ENCODE peak calls at places on chromosomes 16 and 17, in seven cellular contexts. B is PC-3, O is ovary, S is AG04450, R is brain microvascular endothelial cell, Z is uterus, U is endothelial cell of umbilical vein. A is an unnamed sample.

GRCh38 chr17:72516772-72517399 is 396.1 kb downstream of the SOX9 start:
- DNase-seq in B (no peak), O (peak; percentile 23), S (no peak), R (no peak), Z (no peak), U (no peak), A (peak; percentile 37)

GRCh38 chr17:76974721-76975120 is 106.5 kb downstream of the MGAT5B start:
- DNase-seq in B (no peak), O (no peak), S (no peak), R (no peak), Z (no peak), U (no peak), A (no peak)

GRCh38 chr17:43517615-43518386 is 28.3 kb downstream of the ETV4 start:
- DNase-seq in B (peak; percentile 64), O (no peak), S (no peak), R (peak; percentile 76), Z (no peak), U (peak; percentile 72), A (no peak)

GRCh38 chr17:47604268-47604927 is 45.3 kb upstream of the KPNB1 start:
- DNase-seq in B (no peak), O (no peak), S (peak; percentile 41), R (peak; percentile 49), Z (no peak), U (peak; percentile 30), A (no peak)

GRCh38 chr17:7023576-7024401 is 939 bp downstream of the BCL6B start:
- DNase-seq in B (peak; percentile 42), O (peak; percentile 88), S (no peak), R (peak; percentile 81), Z (peak; percentile 89), U (peak; percentile 100), A (peak; percentile 69)

GRCh38 chr17:46818319-46818928 is at the start of gene WNT3:
- DNase-seq in B (no peak), O (no peak), S (no peak), R (no peak), Z (no peak), U (no peak), A (no peak)

GRCh38 chr17:67994827-67995567 is 1.3 kb downstream of the C17orf58 start:
- DNase-seq in B (peak; percentile 92), O (no peak), S (no peak), R (peak; percentile 82), Z (peak; percentile 34), U (peak; percentile 98), A (no peak)

GRCh38 chr16:27222499-27223225 is 19.3 kb downstream of the KDM8 start:
- DNase-seq in B (peak; percentile 26), O (no peak), S (no peak), R (no peak), Z (peak; percentile 63), U (no peak), A (no peak)

GRCh38 chr17:59439711-59440110 is 108.3 kb downstream of the YPEL2 start:
- DNase-seq in B (no peak), O (no peak), S (no peak), R (no peak), Z (no peak), U (peak; percentile 68), A (no peak)

GRCh38 chr16:57892447-57893096 is 78.4 kb downstream of the CNGB1 start:
- DNase-seq in B (no peak), O (no peak), S (no peak), R (peak; percentile 62), Z (no peak), U (no peak), A (no peak)

GRCh38 chr17:18187816-18188761 is 4.5 kb downstream of the ALKBH5 start:
- DNase-seq in B (peak; percentile 35), O (no peak), S (no peak), R (no peak), Z (no peak), U (peak; percentile 61), A (no peak)

GRCh38 chr16:19210175-19210924 is 42.3 kb downstream of the SYT17 start:
- DNase-seq in B (peak; percentile 68), O (no peak), S (peak; percentile 20), R (no peak), Z (no peak), U (no peak), A (no peak)

GRCh38 chr17:1673041-1673790 is 11.5 kb downstream of the PRPF8 start:
- DNase-seq in B (no peak), O (no peak), S (no peak), R (no peak), Z (no peak), U (no peak), A (no peak)

GRCh38 chr17:8117980-8118768 is at the start of gene ALOXE3:
- DNase-seq in B (peak; percentile 90), O (peak; percentile 56), S (no peak), R (peak; percentile 59), Z (peak; percentile 71), U (peak; percentile 40), A (no peak)

GRCh38 chr17:5097101-5097834 is 14.4 kb downstream of the ZNF232 start:
- DNase-seq in B (no peak), O (peak; percentile 73), S (no peak), R (no peak), Z (peak; percentile 41), U (no peak), A (no peak)

GRCh38 chr17:19644493-19645210 is 3.9 kb upstream of the ALDH3A2 start:
- DNase-seq in B (peak; percentile 48), O (no peak), S (no peak), R (no peak), Z (no peak), U (no peak), A (no peak)

GRCh38 chr17:19647697-19648474 is 665 bp upstream of the ALDH3A2 start:
- DNase-seq in B (peak; percentile 58), O (peak; percentile 74), S (no peak), R (peak; percentile 57), Z (peak; percentile 70), U (peak; percentile 72), A (peak; percentile 57)

GRCh38 chr17:19645608-19646250 is 2.8 kb upstream of the ALDH3A2 start:
- DNase-seq in B (peak; percentile 53), O (no peak), S (no peak), R (peak; percentile 10), Z (no peak), U (peak; percentile 7), A (peak; percentile 49)

GRCh38 chr17:19648475-19649406 is at the start of gene ALDH3A2:
- DNase-seq in B (peak; percentile 97), O (peak; percentile 97), S (peak; percentile 51), R (peak; percentile 91), Z (peak; percentile 97), U (peak; percentile 94), A (peak; percentile 97)

GRCh38 chr17:19646788-19647696 is 1.5 kb upstream of the ALDH3A2 start:
- DNase-seq in B (peak; percentile 81), O (no peak), S (no peak), R (no peak), Z (no peak), U (peak; percentile 53), A (no peak)
- H3K27ac ChIP-seq in B (peak overlapping the region; percentile 72), O (peak overlapping the region; percentile 96), S (no peak overlapping the region), R (peak overlapping the region; percentile 74), Z (peak overlapping the region; percentile 98), U (peak overlapping the region; percentile 59), A (peak overlapping the region; percentile 97)

DNA sequence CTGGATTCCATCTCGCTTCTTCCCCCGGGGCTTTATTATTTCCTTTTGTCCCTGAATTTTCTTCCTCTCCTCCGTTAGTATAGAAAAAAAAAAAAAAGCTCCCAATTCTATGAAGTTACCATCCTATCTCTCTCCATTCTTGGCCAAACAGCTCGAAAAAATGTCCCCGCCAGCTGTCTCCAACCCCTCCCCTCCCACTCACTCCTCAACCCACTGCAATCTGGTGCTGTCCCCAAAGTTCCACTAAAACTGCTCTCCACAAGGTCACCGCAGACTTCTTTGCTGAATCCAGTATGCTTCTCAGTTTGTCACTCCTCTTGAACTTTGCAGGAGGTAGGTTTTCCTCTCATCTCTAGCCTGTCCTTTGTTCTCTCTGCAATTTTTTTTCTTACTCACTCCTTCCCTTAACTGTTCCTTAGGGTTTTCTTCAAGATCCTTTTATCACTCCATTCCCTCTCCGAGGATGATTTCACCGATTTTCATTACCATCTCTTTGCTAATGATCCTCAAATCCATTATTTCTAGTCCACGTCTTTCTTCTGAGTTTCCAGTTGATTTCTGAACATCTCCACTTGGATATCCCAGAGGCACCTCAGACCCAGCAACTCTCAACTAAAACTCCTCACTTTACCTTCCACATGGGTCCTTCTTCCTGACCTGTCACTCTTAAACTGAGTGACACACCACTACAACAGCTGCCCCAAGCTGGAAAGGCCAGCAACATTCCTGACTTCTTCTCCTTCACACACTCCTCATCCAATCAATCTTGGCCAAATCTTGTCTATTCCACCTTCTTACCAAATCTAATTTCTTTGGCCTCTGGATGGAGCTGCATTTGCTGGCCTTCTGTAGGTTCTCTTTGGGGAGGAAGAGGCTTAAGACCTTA is 1.5 kb upstream of the SUMO2 start:
- DNase-seq in B (no peak), O (no peak), S (no peak), R (no peak), Z (no peak), U (no peak), A (no peak)
- H3K27ac ChIP-seq in B (no peak overlapping the region), O (no peak overlapping the region), S (no peak overlapping the region), R (no peak overlapping the region), Z (peak overlapping the region; percentile 100), U (no peak overlapping the region), A (no peak overlapping the region)

GRCh38 chr17:49457564-49458535 is 37.2 kb upstream of the NGFR start:
- DNase-seq in B (no peak), O (no peak), S (no peak), R (no peak), Z (no peak), U (no peak), A (no peak)
- H3K27ac ChIP-seq in B (no peak overlapping the region), O (no peak overlapping the region), S (no peak overlapping the region), R (no peak overlapping the region), Z (no peak overlapping the region), U (no peak overlapping the region), A (no peak overlapping the region)

GRCh38 chr16:88368994-88369393 is 13.8 kb upstream of the ZNF469 start:
- DNase-seq in B (no peak), O (no peak), S (no peak), R (no peak), Z (peak; percentile 2), U (no peak), A (no peak)

GRCh38 chr16:88370365-88370764 is 12.4 kb upstream of the ZNF469 start:
- DNase-seq in B (no peak), O (no peak), S (no peak), R (no peak), Z (peak; percentile 6), U (no peak), A (no peak)

GRCh38 chr16:88368036-88368435 is 14.7 kb upstream of the ZNF469 start:
- DNase-seq in B (no peak), O (no peak), S (no peak), R (no peak), Z (no peak), U (peak; percentile 29), A (no peak)

GRCh38 chr16:88367560-88367959 is 15.2 kb upstream of the ZNF469 start:
- DNase-seq in B (no peak), O (no peak), S (no peak), R (no peak), Z (no peak), U (no peak), A (no peak)

DNA sequence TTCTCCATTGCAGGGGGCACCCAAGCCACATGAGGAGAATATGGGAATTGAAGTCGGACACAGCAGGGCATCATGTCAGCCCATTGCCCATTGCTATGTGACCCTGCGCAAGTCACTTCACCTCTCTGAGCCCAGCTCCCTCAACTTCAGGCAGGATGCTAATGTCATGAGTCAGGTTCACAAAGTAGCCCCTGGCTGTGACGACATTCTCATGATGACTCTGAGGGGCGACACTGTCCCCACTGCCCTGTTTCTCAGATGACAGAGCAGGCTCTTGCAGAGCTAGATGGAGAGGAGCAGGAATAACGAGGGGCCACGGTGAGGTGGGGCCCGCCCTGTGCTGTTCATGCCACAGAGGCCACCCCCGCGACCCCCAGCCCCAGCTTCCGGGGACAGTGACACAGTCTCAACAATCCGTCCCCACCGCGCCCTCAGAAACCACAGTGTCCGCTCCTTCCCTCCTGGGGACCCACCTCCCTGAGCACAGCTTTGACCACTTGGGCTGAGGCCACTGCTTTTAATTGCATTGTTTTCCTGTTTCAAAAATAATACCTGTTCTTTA is 13.2 kb upstream of the ZNF469 start:
- DNase-seq in B (no peak), O (no peak), S (no peak), R (no peak), Z (no peak), U (no peak), A (no peak)
- H3K27ac ChIP-seq in B (no peak overlapping the region), O (no peak overlapping the region), S (no peak overlapping the region), R (no peak overlapping the region), Z (no peak overlapping the region), U (no peak overlapping the region), A (no peak overlapping the region)